ENCODE peak calls at places on chromosomes 1 and 21, in four cellular contexts. O is fibroblast of pulmonary artery; L is ecto neural progenitor cell; K is activated naive CD4-positive, alpha-beta T cell. G is an unnamed sample.

GRCh38 chr1:89808429-89809117 is 12.3 kb upstream of the LRRC8D start:
- DNase-seq in L (no peak), O (peak), K (no peak), G (no peak)

GRCh38 chr1:109667452-109668122 is at the start of gene GSTM2:
- DNase-seq in O (peak), L (peak), K (peak), G (peak)

GRCh38 chr1:43853161-43853921 is 80.3 kb upstream of the ARTN start:
- DNase-seq in O (peak), L (no peak), K (no peak), G (peak)

GRCh38 chr1:228149341-228150020 is at the start of gene GJC2:
- DNase-seq in K (no peak), L (peak), O (peak), G (peak)

GRCh38 chr21:43361493-43362296 is 65.2 kb downstream of the SIK1 start:
- DNase-seq in K (peak), O (no peak), L (no peak), G (peak)

GRCh38 chr1:45521413-45522323 is at the start of gene PRDX1:
- DNase-seq in O (peak), K (peak), L (peak), G (peak)

GRCh38 chr1:84428220-84428619 is 29.9 kb downstream of the DNASE2B start:
- DNase-seq in O (no peak), K (no peak), L (no peak), G (no peak)

GRCh38 chr1:203636306-203636705 is 9.7 kb downstream of the ATP2B4 start:
- DNase-seq in K (no peak), L (no peak), O (no peak), G (no peak)

GRCh38 chr1:54374766-54375165 is 31.4 kb downstream of the SSBP3 start:
- DNase-seq in K (no peak), L (no peak), O (no peak), G (no peak)

GRCh38 chr1:234960722-234961467 is 167.7 kb downstream of the TOMM20 start:
- DNase-seq in O (peak), K (no peak), L (peak), G (peak)

GRCh38 chr1:90534116-90534515 is 183.0 kb downstream of the BARHL2 start:
- DNase-seq in L (no peak), K (no peak), O (no peak), G (no peak)

GRCh38 chr1:217026506-217026905 is 303.3 kb upstream of the ESRRG start:
- DNase-seq in O (no peak), K (no peak), L (no peak), G (no peak)

GRCh38 chr1:206725053-206725963 is 40.6 kb downstream of the MAPKAPK2 start:
- DNase-seq in L (no peak), K (peak), O (peak), G (peak)

GRCh38 chr1:207565546-207566468 is 69.8 kb downstream of the CR1 start:
- DNase-seq in O (peak), L (no peak), K (no peak), G (peak)

GRCh38 chr21:44872568-44873355 is 728 bp downstream of the PTTG1IP start:
- DNase-seq in O (peak), K (no peak), L (peak), G (peak)

GRCh38 chr1:209672705-209673630 is 2.2 kb upstream of the G0S2 start:
- DNase-seq in L (no peak), K (no peak), O (peak), G (no peak)

GRCh38 chr1:3593745-3594144 is 17.6 kb downstream of the MEGF6 start:
- DNase-seq in O (no peak), L (no peak), K (no peak), G (no peak)

GRCh38 chr1:162905759-162906158 is 44.8 kb upstream of the CCDC190 start:
- DNase-seq in L (no peak), O (peak), K (no peak), G (peak)

GRCh38 chr21:37821791-37822450 is 94.3 kb downstream of the KCNJ6 start:
- DNase-seq in K (no peak), L (no peak), O (no peak), G (no peak)